ENCODE peak calls at places on chromosome 19, in eight cellular contexts. One of them, this sample, is unnamed.

GRCh38 chr19:15449620-15450527 is at the start of gene WIZ:
- DNase-seq in Caco-2: peak; percentile 87
- DNase-seq in aorta: peak; percentile 95
- DNase-seq in LoVo: peak; percentile 70
- DNase-seq in activated T-helper 1 cell treated with anti-CD3 and anti-CD28 coated beads, Interleukin-2, amount 50 U/mL, for 16 hours: peak; percentile 72
- DNase-seq in stromal cell of bone marrow: peak; percentile 57
- DNase-seq in GM04503: no peak
- DNase-seq in T-helper 2 cell: peak; percentile 72
- DNase-seq in this sample: peak; percentile 87

GRCh38 chr19:34962281-34962944 is 1.6 kb downstream of the ZNF792 start:
- DNase-seq in Caco-2: no peak
- DNase-seq in aorta: no peak
- DNase-seq in LoVo: no peak
- DNase-seq in activated T-helper 1 cell treated with anti-CD3 and anti-CD28 coated beads, Interleukin-2, amount 50 U/mL, for 16 hours: no peak
- DNase-seq in stromal cell of bone marrow: no peak
- DNase-seq in GM04503: no peak
- DNase-seq in T-helper 2 cell: no peak
- DNase-seq in this sample: peak; percentile 70

GRCh38 chr19:55487884-55488687 is at the start of gene SSC5D:
- DNase-seq in Caco-2: no peak
- DNase-seq in aorta: no peak
- DNase-seq in LoVo: no peak
- DNase-seq in activated T-helper 1 cell treated with anti-CD3 and anti-CD28 coated beads, Interleukin-2, amount 50 U/mL, for 16 hours: no peak
- DNase-seq in stromal cell of bone marrow: peak; percentile 38
- DNase-seq in GM04503: no peak
- DNase-seq in T-helper 2 cell: no peak
- DNase-seq in this sample: peak; percentile 41

GRCh38 chr19:50718255-50719118 is 1.1 kb downstream of the SHANK1 start:
- DNase-seq in Caco-2: no peak
- DNase-seq in aorta: no peak
- DNase-seq in LoVo: no peak
- DNase-seq in activated T-helper 1 cell treated with anti-CD3 and anti-CD28 coated beads, Interleukin-2, amount 50 U/mL, for 16 hours: no peak
- DNase-seq in stromal cell of bone marrow: no peak
- DNase-seq in GM04503: no peak
- DNase-seq in T-helper 2 cell: no peak
- DNase-seq in this sample: no peak

GRCh38 chr19:3849092-3849491 is 19.7 kb downstream of the ZFR2 start:
- DNase-seq in Caco-2: peak; percentile 46
- DNase-seq in aorta: no peak
- DNase-seq in LoVo: peak; percentile 14
- DNase-seq in activated T-helper 1 cell treated with anti-CD3 and anti-CD28 coated beads, Interleukin-2, amount 50 U/mL, for 16 hours: no peak
- DNase-seq in stromal cell of bone marrow: no peak
- DNase-seq in GM04503: no peak
- DNase-seq in T-helper 2 cell: no peak
- DNase-seq in this sample: peak; percentile 71

GRCh38 chr19:51739466-51740213 is 12.0 kb downstream of the FPR1 start:
- DNase-seq in Caco-2: no peak
- DNase-seq in aorta: no peak
- DNase-seq in LoVo: no peak
- DNase-seq in activated T-helper 1 cell treated with anti-CD3 and anti-CD28 coated beads, Interleukin-2, amount 50 U/mL, for 16 hours: no peak
- DNase-seq in stromal cell of bone marrow: no peak
- DNase-seq in GM04503: no peak
- DNase-seq in T-helper 2 cell: no peak
- DNase-seq in this sample: no peak

GRCh38 chr19:54317108-54317964 is 4.4 kb upstream of the LILRA5 start:
- DNase-seq in Caco-2: no peak
- DNase-seq in aorta: no peak
- DNase-seq in LoVo: no peak
- DNase-seq in activated T-helper 1 cell treated with anti-CD3 and anti-CD28 coated beads, Interleukin-2, amount 50 U/mL, for 16 hours: no peak
- DNase-seq in stromal cell of bone marrow: no peak
- DNase-seq in GM04503: no peak
- DNase-seq in T-helper 2 cell: no peak
- DNase-seq in this sample: no peak

GRCh38 chr19:10001899-10002298 is 8.4 kb downstream of the COL5A3 start:
- DNase-seq in Caco-2: peak; percentile 49
- DNase-seq in aorta: no peak
- DNase-seq in LoVo: peak; percentile 30
- DNase-seq in activated T-helper 1 cell treated with anti-CD3 and anti-CD28 coated beads, Interleukin-2, amount 50 U/mL, for 16 hours: no peak
- DNase-seq in stromal cell of bone marrow: peak; percentile 18
- DNase-seq in GM04503: no peak
- DNase-seq in T-helper 2 cell: no peak
- DNase-seq in this sample: no peak

GRCh38 chr19:45484273-45484945 is 12.4 kb downstream of the RTN2 start:
- DNase-seq in Caco-2: no peak
- DNase-seq in aorta: no peak
- DNase-seq in LoVo: no peak
- DNase-seq in activated T-helper 1 cell treated with anti-CD3 and anti-CD28 coated beads, Interleukin-2, amount 50 U/mL, for 16 hours: no peak
- DNase-seq in stromal cell of bone marrow: no peak
- DNase-seq in GM04503: no peak
- DNase-seq in T-helper 2 cell: no peak
- DNase-seq in this sample: no peak

GRCh38 chr19:35206379-35206778 is 22.2 kb downstream of the FAM187B start:
- DNase-seq in Caco-2: no peak
- DNase-seq in aorta: no peak
- DNase-seq in LoVo: no peak
- DNase-seq in activated T-helper 1 cell treated with anti-CD3 and anti-CD28 coated beads, Interleukin-2, amount 50 U/mL, for 16 hours: no peak
- DNase-seq in stromal cell of bone marrow: no peak
- DNase-seq in GM04503: no peak
- DNase-seq in T-helper 2 cell: no peak
- DNase-seq in this sample: no peak

GRCh38 chr19:38921420-38922274 is 8.9 kb downstream of the SARS2 start:
- DNase-seq in Caco-2: no peak
- DNase-seq in aorta: peak; percentile 62
- DNase-seq in LoVo: no peak
- DNase-seq in activated T-helper 1 cell treated with anti-CD3 and anti-CD28 coated beads, Interleukin-2, amount 50 U/mL, for 16 hours: no peak
- DNase-seq in stromal cell of bone marrow: no peak
- DNase-seq in GM04503: no peak
- DNase-seq in T-helper 2 cell: no peak
- DNase-seq in this sample: no peak

GRCh38 chr19:10095622-10095947 is 6.9 kb downstream of the ANGPTL6 start:
- DNase-seq in Caco-2: no peak
- DNase-seq in aorta: no peak
- DNase-seq in LoVo: no peak
- DNase-seq in activated T-helper 1 cell treated with anti-CD3 and anti-CD28 coated beads, Interleukin-2, amount 50 U/mL, for 16 hours: no peak
- DNase-seq in stromal cell of bone marrow: no peak
- DNase-seq in GM04503: no peak
- DNase-seq in T-helper 2 cell: no peak
- DNase-seq in this sample: no peak

GRCh38 chr19:29644179-29644578 is 21.1 kb upstream of the PLEKHF1 start:
- DNase-seq in Caco-2: no peak
- DNase-seq in aorta: no peak
- DNase-seq in LoVo: no peak
- DNase-seq in activated T-helper 1 cell treated with anti-CD3 and anti-CD28 coated beads, Interleukin-2, amount 50 U/mL, for 16 hours: no peak
- DNase-seq in stromal cell of bone marrow: no peak
- DNase-seq in GM04503: no peak
- DNase-seq in T-helper 2 cell: no peak
- DNase-seq in this sample: no peak

This sample was measured in BE2C.